ENCODE peak calls at places on chromosomes 13 and 19, in ten cellular contexts. L is esophagus squamous epithelium, T is stomach, V is HCT116, G is endothelial cell of umbilical vein, E is IMR-90, X is right lobe of liver, O is breast epithelium, W is transverse colon, Y is suprapubic skin. Q is an unnamed sample. For H3K4me1, the result is how much of the 10 kb centered on the place peaks cover.

GRCh38 chr13:30120133-30120822 is 187.1 kb downstream of the KATNAL1 start:
- DNase-seq in Y (no peak), T (no peak), L (no peak), O (no peak), V (no peak), E (no peak), W (no peak), G (no peak), X (no peak), Q (no peak)

GRCh38 chr13:33290421-33290965 is 4.9 kb upstream of the STARD13 start:
- DNase-seq in L (no peak), O (no peak), V (no peak), G (no peak), W (no peak), X (no peak), T (no peak), E (no peak), Y (no peak), Q (no peak)

GRCh38 chr13:44132710-44133109 is 240.9 kb upstream of the SERP2 start:
- DNase-seq in E (peak), T (peak), G (peak), X (peak), O (no peak), W (peak), L (no peak), Y (no peak), V (peak), Q (no peak)

GRCh38 chr13:48201044-48201443 is 32.0 kb upstream of the ITM2B start:
- DNase-seq in W (peak), X (peak), V (no peak), T (peak), Y (no peak), E (no peak), L (no peak), O (no peak), G (no peak), Q (peak)

GRCh38 chr19:30696514-30696913 is 324.3 kb downstream of the ZNF536 start:
- DNase-seq in W (no peak), O (no peak), L (no peak), Y (peak), V (no peak), E (peak), T (no peak), G (no peak), X (peak), Q (no peak)

GRCh38 chr19:11209892-11210655 is 12.7 kb upstream of the KANK2 start:
- DNase-seq in G (no peak), L (no peak), X (no peak), E (no peak), Y (no peak), W (no peak), T (no peak), O (no peak), V (no peak), Q (no peak)

GRCh38 chr13:105969761-105970160 is 565.7 kb downstream of the EFNB2 start:
- DNase-seq in X (no peak), L (no peak), T (no peak), V (peak), O (no peak), E (no peak), Y (no peak), W (no peak), G (no peak), Q (no peak)

GRCh38 chr19:17777840-17778620 is 16.9 kb upstream of the B3GNT3 start:
- DNase-seq in L (no peak), V (peak), T (peak), G (peak), W (peak), X (peak), O (no peak), E (peak), Y (no peak), Q (peak)

GRCh38 chr13:44423824-44424223 is 50.2 kb downstream of the SERP2 start:
- DNase-seq in G (no peak), O (no peak), V (no peak), Y (no peak), X (no peak), L (no peak), E (no peak), W (no peak), T (no peak), Q (no peak)

GRCh38 chr13:78589206-78589605 is 14.1 kb downstream of the POU4F1 start:
- DNase-seq in E (peak), G (no peak), X (peak), O (no peak), Y (no peak), V (no peak), W (no peak), L (no peak), T (no peak), Q (no peak)

GRCh38 chr19:8578642-8579265 is 1.5 kb upstream of the MYO1F start:
- DNase-seq in X (peak), L (no peak), E (peak), O (peak), Y (peak), T (peak), V (peak), G (peak), W (peak), Q (peak)

GRCh38 chr19:33426621-33427475 is 53.3 kb downstream of the CEBPG start:
- DNase-seq in O (no peak), W (no peak), Y (no peak), E (no peak), G (no peak), V (no peak), X (peak), L (no peak), T (no peak), Q (no peak)

GRCh38 chr19:49677232-49677881 is at the start of gene PRMT1:
- DNase-seq in X (peak), V (no peak), Y (no peak), L (no peak), O (no peak), T (no peak), E (no peak), W (peak), G (no peak), Q (peak)

GRCh38 chr13:32407854-32408253 is 20.1 kb downstream of the N4BP2L1 start:
- DNase-seq in Y (no peak), L (no peak), E (no peak), O (no peak), G (no peak), T (no peak), X (no peak), V (no peak), W (no peak), Q (no peak)

GRCh38 chr19:17908244-17908643 is 24.6 kb upstream of the CCDC124 start:
- DNase-seq in Y (no peak), G (no peak), T (no peak), V (no peak), O (no peak), W (no peak), E (no peak), L (no peak), X (no peak), Q (no peak)

GRCh38 chr13:36370108-36370429 is 23.9 kb upstream of the SPART start:
- DNase-seq in V (no peak), E (no peak), O (no peak), L (no peak), Y (no peak), G (no peak), T (no peak), W (no peak), X (no peak), Q (no peak)

GRCh38 chr13:41909524-41909923 is 51.4 kb downstream of the VWA8 start:
- DNase-seq in O (no peak), G (no peak), Y (no peak), E (no peak), X (no peak), L (no peak), V (no peak), T (no peak), W (no peak), Q (no peak)

GRCh38 chr13:32426981-32427851 is 714 bp downstream of the N4BP2L1 start:
- DNase-seq in O (peak), E (peak), X (peak), G (peak), T (peak), V (no peak), Y (peak), W (peak), L (no peak), Q (peak)

GRCh38 chr19:1315470-1316166 is 29.9 kb downstream of the EFNA2 start:
- DNase-seq in T (peak), L (no peak), E (peak), Y (no peak), G (peak), W (peak), O (no peak), V (peak), X (peak), Q (peak)

GRCh38 chr19:15404097-15404779 is 14.6 kb downstream of the AKAP8L start:
- DNase-seq in X (no peak), V (no peak), O (no peak), L (no peak), E (no peak), G (no peak), Y (no peak), W (no peak), T (no peak), Q (peak)
- H3K4me1 ChIP-seq in X (under half), V (under half), O (under half), L (under half), E (under half), G (under half), Y (under half), W (half or more), T (half or more), Q (under half)

DNA sequence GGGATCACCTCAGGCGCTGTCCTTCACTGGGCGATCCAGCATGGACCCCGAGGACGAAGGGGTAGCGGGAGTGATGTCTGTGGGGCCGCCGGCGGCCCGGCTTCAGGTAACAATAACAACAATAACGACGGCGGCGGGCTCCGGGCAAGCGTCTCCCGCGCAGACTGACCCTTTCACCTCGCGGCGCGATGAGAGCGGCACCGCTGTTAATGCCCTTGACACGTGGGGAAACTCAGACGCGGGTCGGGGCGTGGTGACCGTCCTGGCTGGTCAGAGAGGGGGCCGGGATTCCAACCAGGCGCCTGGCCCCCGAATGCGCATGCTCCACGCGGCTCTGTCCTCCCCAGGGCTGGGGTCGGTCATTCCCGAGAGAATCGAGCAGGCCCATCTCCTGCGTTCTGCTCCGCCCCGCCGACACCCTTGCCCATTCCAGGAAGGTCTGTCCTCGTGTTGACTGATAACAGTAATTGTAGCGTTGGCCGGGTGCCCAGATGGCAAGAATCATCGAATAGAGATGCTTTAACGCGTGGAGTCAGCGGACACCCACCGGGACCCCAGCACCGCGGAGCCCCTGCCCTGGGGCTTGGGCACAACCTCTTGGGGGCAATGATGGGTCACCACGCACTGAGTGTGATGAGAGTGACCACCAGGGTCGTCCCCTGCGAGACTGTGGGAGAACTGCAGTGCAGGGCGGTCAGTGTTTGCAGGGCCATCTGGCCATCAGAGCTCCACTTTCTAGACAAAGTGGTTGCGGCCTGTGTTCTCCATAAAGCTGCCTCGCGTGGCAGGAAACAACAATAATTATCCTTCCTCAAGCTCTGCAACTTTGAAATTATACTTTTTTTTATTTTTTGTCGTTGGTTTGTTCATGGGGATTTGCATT is 528 bp downstream of the ZNF8 start:
- DNase-seq in W (peak), L (peak), V (no peak), E (peak), O (peak), G (peak), X (peak), Y (peak), T (peak), Q (peak)
- TF ChIP-seq POLR2A in W (no peak), L (no peak), V (peak), E (no peak), O (no peak), G (no peak), X (no peak), Y (no peak), T (no peak), Q (no peak)

DNA sequence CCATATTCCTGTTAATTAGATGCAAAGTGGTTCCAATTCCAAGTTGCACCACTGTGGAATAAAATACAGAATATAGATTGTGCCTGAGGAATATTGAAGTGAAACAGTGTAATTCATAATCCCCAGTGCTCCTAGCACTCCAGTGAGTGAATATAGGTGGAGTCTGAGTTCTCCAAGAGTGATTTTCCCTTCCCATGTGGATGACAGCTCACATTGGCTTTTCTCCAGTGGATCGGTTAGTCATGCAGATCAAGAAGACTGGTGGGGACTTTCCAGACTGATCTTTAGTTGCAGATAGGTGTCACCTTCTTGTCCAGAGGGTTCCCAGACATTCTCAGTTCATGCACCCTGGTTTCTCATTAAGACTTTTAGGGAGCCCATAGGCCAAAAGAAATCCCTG is 47.8 kb downstream of the SPATA13 start:
- DNase-seq in T (no peak), Y (no peak), W (no peak), O (no peak), L (no peak), E (peak), V (peak), G (peak), X (no peak), Q (no peak)
- H3K4me1 ChIP-seq in T (under half), Y (under half), W (under half), O (under half), L (under half), E (under half), V (under half), G (under half), X (under half), Q (under half)

GRCh38 chr19:54204767-54205468 is 4.3 kb downstream of the RPS9 start:
- DNase-seq in V (no peak), T (no peak), G (no peak), O (no peak), L (no peak), E (no peak), Y (no peak), W (no peak), X (no peak), Q (no peak)
- TF ChIP-seq POLR2A in V (no peak), T (no peak), G (peak), O (no peak), L (no peak), E (no peak), Y (no peak), W (no peak), X (no peak), Q (no peak)

DNA sequence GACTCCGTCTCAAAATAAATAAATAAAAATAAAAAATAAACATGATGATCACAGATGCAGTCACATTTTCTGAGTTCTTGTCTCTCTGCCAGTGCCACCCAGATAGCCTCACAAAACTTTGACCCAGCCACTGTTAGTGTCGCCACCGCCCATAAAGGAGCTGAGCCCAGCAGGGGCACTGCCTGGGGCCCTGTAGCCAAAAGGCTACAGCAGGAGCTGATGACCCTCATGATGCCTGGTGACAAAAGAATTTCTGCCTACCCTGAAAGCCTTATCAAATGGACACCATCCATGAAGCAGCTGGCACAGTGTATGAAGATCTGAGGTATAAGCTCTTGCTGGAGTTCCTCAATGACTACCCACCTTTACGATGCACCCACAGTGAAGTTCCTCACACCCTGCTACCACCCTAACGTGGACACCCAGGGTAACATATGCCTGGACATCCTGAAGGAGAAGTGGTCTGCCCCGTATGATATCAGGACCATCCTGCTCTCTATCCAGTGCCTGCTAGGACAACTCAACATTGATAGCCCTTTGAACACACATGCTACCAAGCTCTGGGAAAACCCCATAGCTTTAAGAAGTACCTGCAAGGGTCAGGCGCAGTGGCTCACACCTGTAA is 18.3 kb downstream of the ZNF587 start:
- DNase-seq in L (no peak), W (no peak), X (no peak), G (no peak), O (no peak), T (no peak), Y (no peak), E (no peak), V (no peak), Q (no peak)
- H3K4me1 ChIP-seq in L (under half), W (under half), X (under half), G (under half), O (under half), T (under half), Y (under half), E (under half), V (under half), Q (under half)

GRCh38 chr19:7500811-7501450 is 12.1 kb upstream of the PEX11G start:
- DNase-seq in L (no peak), E (peak), X (peak), T (peak), V (peak), W (peak), Y (no peak), O (peak), G (peak), Q (no peak)
- TF ChIP-seq POLR2A in L (no peak), E (no peak), X (no peak), T (no peak), V (peak), W (no peak), Y (no peak), O (no peak), G (no peak), Q (no peak)

GRCh38 chr19:37943480-37943879 is 36.5 kb downstream of the SIPA1L3 start:
- DNase-seq in E (no peak), V (no peak), L (no peak), Y (no peak), W (peak), O (peak), G (no peak), T (peak), X (no peak), Q (peak)

GRCh38 chr19:37942516-37942902 is 35.5 kb downstream of the SIPA1L3 start:
- DNase-seq in O (no peak), E (no peak), Y (no peak), W (no peak), T (peak), X (no peak), V (no peak), L (no peak), G (no peak), Q (no peak)

GRCh38 chr19:37948362-37948761 is 41.4 kb downstream of the SIPA1L3 start:
- DNase-seq in G (no peak), O (no peak), W (no peak), E (no peak), T (peak), V (no peak), X (no peak), L (no peak), Y (no peak), Q (no peak)

GRCh38 chr19:37947778-37948177 is 40.8 kb downstream of the SIPA1L3 start:
- DNase-seq in O (no peak), L (no peak), G (no peak), T (peak), E (no peak), X (no peak), Y (no peak), W (no peak), V (no peak), Q (no peak)

DNA sequence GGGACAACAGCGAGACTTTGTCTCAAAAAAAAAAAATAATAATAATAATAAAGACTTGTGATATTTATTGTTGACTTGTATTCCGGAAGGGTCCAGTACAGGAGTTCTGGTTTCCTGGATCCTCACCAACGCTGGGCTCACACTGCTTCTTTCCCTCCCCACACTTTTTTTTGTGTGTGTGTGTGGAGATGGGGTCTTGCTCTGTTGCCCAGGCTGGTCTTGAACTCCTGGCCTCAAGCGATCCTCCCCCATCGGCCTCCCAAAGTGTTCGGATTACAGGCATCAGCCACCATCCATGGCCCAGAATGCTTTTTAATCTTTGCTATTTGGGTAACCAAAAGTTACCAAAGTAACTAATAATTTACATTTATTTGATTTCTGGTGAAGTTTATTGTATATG is 39.1 kb downstream of the SIPA1L3 start:
- DNase-seq in W (no peak), Y (no peak), E (no peak), T (peak), O (no peak), V (no peak), G (no peak), L (no peak), X (no peak), Q (no peak)
- H3K4me1 ChIP-seq in W (under half), Y (under half), E (under half), T (half or more), O (under half), V (under half), G (under half), L (under half), X (under half), Q (under half)